ENCODE peak calls at places on chromosomes 11 and 22, in nine cellular contexts. One of them, this sample, is unnamed. For H3K36me3, the result is how much of the 10 kb centered on the place peaks cover.

GRCh38 chr11:118975771-118976709 is 4.5 kb downstream of the FOXR1 start:
- DNase-seq in mammary epithelial cell: no peak
- DNase-seq in IMR-90: no peak
- DNase-seq in CD8-positive, alpha-beta memory T cell: no peak
- DNase-seq in heart right ventricle: no peak
- DNase-seq in brain microvascular endothelial cell: no peak
- DNase-seq in MG63: peak
- DNase-seq in GM23248: peak
- DNase-seq in fibroblast of lung: peak
- DNase-seq in this sample: no peak

GRCh38 chr11:86062719-86063118 is 6.2 kb downstream of the PICALM start:
- DNase-seq in mammary epithelial cell: no peak
- DNase-seq in IMR-90: no peak
- DNase-seq in CD8-positive, alpha-beta memory T cell: no peak
- DNase-seq in heart right ventricle: no peak
- DNase-seq in brain microvascular endothelial cell: no peak
- DNase-seq in MG63: no peak
- DNase-seq in GM23248: peak
- DNase-seq in fibroblast of lung: peak
- DNase-seq in this sample: no peak

GRCh38 chr22:24697671-24698082 is 76.8 kb downstream of the PIWIL3 start:
- DNase-seq in mammary epithelial cell: no peak
- DNase-seq in IMR-90: no peak
- DNase-seq in CD8-positive, alpha-beta memory T cell: no peak
- DNase-seq in heart right ventricle: peak
- DNase-seq in brain microvascular endothelial cell: no peak
- DNase-seq in MG63: no peak
- DNase-seq in GM23248: no peak
- DNase-seq in fibroblast of lung: no peak
- DNase-seq in this sample: peak

GRCh38 chr11:10752486-10752885 is 1.4 kb downstream of the CTR9 start:
- DNase-seq in mammary epithelial cell: no peak
- DNase-seq in IMR-90: no peak
- DNase-seq in CD8-positive, alpha-beta memory T cell: no peak
- DNase-seq in heart right ventricle: no peak
- DNase-seq in brain microvascular endothelial cell: no peak
- DNase-seq in MG63: no peak
- DNase-seq in GM23248: no peak
- DNase-seq in fibroblast of lung: no peak
- DNase-seq in this sample: no peak

GRCh38 chr11:119229736-119230135 is 23.6 kb downstream of the CBL start:
- DNase-seq in mammary epithelial cell: no peak
- DNase-seq in IMR-90: no peak
- DNase-seq in CD8-positive, alpha-beta memory T cell: no peak
- DNase-seq in heart right ventricle: no peak
- DNase-seq in brain microvascular endothelial cell: no peak
- DNase-seq in MG63: no peak
- DNase-seq in GM23248: no peak
- DNase-seq in fibroblast of lung: no peak
- DNase-seq in this sample: no peak

GRCh38 chr11:23957309-23957708 is 539.5 kb upstream of the LUZP2 start:
- DNase-seq in mammary epithelial cell: no peak
- DNase-seq in IMR-90: peak
- DNase-seq in CD8-positive, alpha-beta memory T cell: no peak
- DNase-seq in heart right ventricle: no peak
- DNase-seq in brain microvascular endothelial cell: peak
- DNase-seq in MG63: no peak
- DNase-seq in GM23248: no peak
- DNase-seq in fibroblast of lung: no peak
- DNase-seq in this sample: no peak

GRCh38 chr11:19651654-19652053 is 61.0 kb upstream of the NAV2 start:
- DNase-seq in mammary epithelial cell: no peak
- DNase-seq in IMR-90: peak
- DNase-seq in CD8-positive, alpha-beta memory T cell: no peak
- DNase-seq in heart right ventricle: no peak
- DNase-seq in brain microvascular endothelial cell: no peak
- DNase-seq in MG63: no peak
- DNase-seq in GM23248: no peak
- DNase-seq in fibroblast of lung: no peak
- DNase-seq in this sample: no peak

GRCh38 chr11:27116684-27117083 is 76.1 kb downstream of the BBOX1 start:
- DNase-seq in mammary epithelial cell: no peak
- DNase-seq in IMR-90: no peak
- DNase-seq in CD8-positive, alpha-beta memory T cell: no peak
- DNase-seq in heart right ventricle: no peak
- DNase-seq in brain microvascular endothelial cell: peak
- DNase-seq in MG63: no peak
- DNase-seq in GM23248: peak
- DNase-seq in fibroblast of lung: peak
- DNase-seq in this sample: no peak

GRCh38 chr22:48494256-48494967 is 1333.3 kb downstream of the BRD1 start:
- DNase-seq in mammary epithelial cell: no peak
- DNase-seq in IMR-90: no peak
- DNase-seq in CD8-positive, alpha-beta memory T cell: no peak
- DNase-seq in heart right ventricle: no peak
- DNase-seq in brain microvascular endothelial cell: no peak
- DNase-seq in MG63: no peak
- DNase-seq in GM23248: peak
- DNase-seq in fibroblast of lung: no peak
- DNase-seq in this sample: peak

GRCh38 chr22:21866821-21867527 is 471 bp downstream of the MAPK1 start:
- DNase-seq in mammary epithelial cell: no peak
- DNase-seq in IMR-90: no peak
- DNase-seq in CD8-positive, alpha-beta memory T cell: peak
- DNase-seq in heart right ventricle: no peak
- DNase-seq in brain microvascular endothelial cell: peak
- DNase-seq in MG63: peak
- DNase-seq in GM23248: peak
- DNase-seq in fibroblast of lung: no peak
- DNase-seq in this sample: peak

GRCh38 chr11:69317401-69318092 is 23.6 kb downstream of the MYEOV start:
- DNase-seq in mammary epithelial cell: no peak
- DNase-seq in IMR-90: peak
- DNase-seq in CD8-positive, alpha-beta memory T cell: no peak
- DNase-seq in heart right ventricle: no peak
- DNase-seq in brain microvascular endothelial cell: peak
- DNase-seq in MG63: no peak
- DNase-seq in GM23248: peak
- DNase-seq in fibroblast of lung: peak
- DNase-seq in this sample: no peak

DNA sequence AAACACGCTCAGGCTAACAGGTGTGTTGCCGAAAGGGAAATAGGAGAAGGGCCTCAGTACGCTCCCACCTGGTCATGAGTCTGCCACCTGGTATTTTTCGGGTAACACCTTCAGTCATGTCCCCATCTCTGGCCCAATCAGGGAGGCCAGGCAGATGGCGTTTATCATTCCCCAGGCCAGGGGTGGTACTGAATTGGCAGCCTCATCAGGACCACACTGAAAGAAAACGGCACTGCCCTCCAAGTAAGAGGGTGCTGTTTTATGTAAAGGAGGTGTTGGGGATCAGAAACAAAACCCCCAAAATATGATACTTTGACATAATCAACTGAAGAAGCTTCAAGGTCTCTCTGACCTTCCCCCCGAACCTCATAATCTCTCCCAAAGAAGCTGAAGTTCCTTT is 58.9 kb downstream of the RCN1 start:
- DNase-seq in mammary epithelial cell: no peak
- DNase-seq in IMR-90: no peak
- DNase-seq in CD8-positive, alpha-beta memory T cell: no peak
- DNase-seq in heart right ventricle: no peak
- DNase-seq in brain microvascular endothelial cell: no peak
- DNase-seq in MG63: no peak
- DNase-seq in GM23248: no peak
- DNase-seq in fibroblast of lung: no peak
- DNase-seq in this sample: no peak
- H3K36me3 ChIP-seq in mammary epithelial cell: under half
- H3K36me3 ChIP-seq in IMR-90: under half
- H3K36me3 ChIP-seq in CD8-positive, alpha-beta memory T cell: under half
- H3K36me3 ChIP-seq in heart right ventricle: under half
- H3K36me3 ChIP-seq in brain microvascular endothelial cell: under half
- H3K36me3 ChIP-seq in MG63: under half
- H3K36me3 ChIP-seq in GM23248: under half
- H3K36me3 ChIP-seq in fibroblast of lung: under half
- H3K36me3 ChIP-seq in this sample: under half

DNA sequence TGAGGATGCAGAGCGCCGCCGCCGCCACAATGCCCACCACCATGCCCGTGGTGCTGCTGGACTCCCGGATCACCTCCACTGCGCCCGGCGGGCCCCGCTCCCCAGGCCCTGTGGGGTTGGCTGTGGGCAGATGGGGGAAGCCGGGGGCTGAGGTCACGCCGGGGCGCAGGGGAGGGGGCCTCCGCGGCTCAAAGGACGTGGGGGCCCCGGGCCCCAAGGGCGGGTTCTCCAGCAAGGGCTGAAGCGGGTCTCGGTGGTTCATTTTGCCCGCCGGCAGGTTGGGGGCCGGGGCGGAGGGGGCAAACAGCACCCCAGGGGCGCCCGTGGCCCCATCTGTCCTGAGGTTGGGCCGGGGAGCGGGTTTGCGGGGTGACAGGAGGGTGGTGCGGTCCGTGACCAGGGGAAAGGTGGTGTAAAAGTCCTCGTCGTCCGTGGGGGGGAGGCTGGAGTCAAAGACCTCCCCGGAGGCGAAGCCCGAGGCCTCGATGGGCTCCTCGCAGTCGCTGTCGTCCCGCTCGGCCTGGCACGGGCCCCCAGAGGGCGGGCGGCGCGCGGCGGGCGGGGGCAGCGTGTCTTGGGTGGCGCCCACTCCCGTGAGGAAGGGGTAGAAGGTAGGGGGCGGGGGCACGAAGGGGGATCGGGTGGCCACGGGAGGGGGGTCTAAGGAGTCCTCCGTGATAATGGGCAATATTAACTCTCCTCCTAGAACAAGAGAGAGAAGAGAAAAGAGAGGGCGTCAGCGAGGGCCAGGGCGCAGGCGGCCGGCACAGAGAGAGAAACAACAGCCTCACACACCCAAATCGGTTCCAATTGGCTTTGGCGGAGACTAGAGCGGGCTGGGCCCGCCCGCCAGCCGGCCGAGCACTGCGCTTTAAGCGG is 16.6 kb downstream of the SLC22A12 start:
- DNase-seq in mammary epithelial cell: no peak
- DNase-seq in IMR-90: peak
- DNase-seq in CD8-positive, alpha-beta memory T cell: no peak
- DNase-seq in heart right ventricle: peak
- DNase-seq in brain microvascular endothelial cell: no peak
- DNase-seq in MG63: peak
- DNase-seq in GM23248: peak
- DNase-seq in fibroblast of lung: peak
- DNase-seq in this sample: peak
- H3K4me3 ChIP-seq in mammary epithelial cell: no peak
- H3K4me3 ChIP-seq in IMR-90: no peak
- H3K4me3 ChIP-seq in CD8-positive, alpha-beta memory T cell: no peak
- H3K4me3 ChIP-seq in heart right ventricle: no peak
- H3K4me3 ChIP-seq in brain microvascular endothelial cell: no peak
- H3K4me3 ChIP-seq in MG63: no peak
- H3K4me3 ChIP-seq in GM23248: peak
- H3K4me3 ChIP-seq in fibroblast of lung: no peak
- H3K4me3 ChIP-seq in this sample: no peak

GRCh38 chr11:45871638-45872037 is 13.8 kb upstream of the MAPK8IP1 start:
- DNase-seq in mammary epithelial cell: no peak
- DNase-seq in IMR-90: no peak
- DNase-seq in CD8-positive, alpha-beta memory T cell: no peak
- DNase-seq in heart right ventricle: no peak
- DNase-seq in brain microvascular endothelial cell: no peak
- DNase-seq in MG63: no peak
- DNase-seq in GM23248: no peak
- DNase-seq in fibroblast of lung: no peak
- DNase-seq in this sample: no peak
- H3K36me3 ChIP-seq in mammary epithelial cell: under half
- H3K36me3 ChIP-seq in IMR-90: half or more
- H3K36me3 ChIP-seq in CD8-positive, alpha-beta memory T cell: half or more
- H3K36me3 ChIP-seq in heart right ventricle: half or more
- H3K36me3 ChIP-seq in brain microvascular endothelial cell: under half
- H3K36me3 ChIP-seq in MG63: under half
- H3K36me3 ChIP-seq in GM23248: under half
- H3K36me3 ChIP-seq in fibroblast of lung: under half
- H3K36me3 ChIP-seq in this sample: under half

GRCh38 chr22:45783690-45784089 is 112.1 kb downstream of the ATXN10 start:
- DNase-seq in mammary epithelial cell: no peak
- DNase-seq in IMR-90: no peak
- DNase-seq in CD8-positive, alpha-beta memory T cell: no peak
- DNase-seq in heart right ventricle: no peak
- DNase-seq in brain microvascular endothelial cell: no peak
- DNase-seq in MG63: no peak
- DNase-seq in GM23248: no peak
- DNase-seq in fibroblast of lung: no peak
- DNase-seq in this sample: no peak

GRCh38 chr22:45785458-45785857 is 113.8 kb downstream of the ATXN10 start:
- DNase-seq in mammary epithelial cell: peak
- DNase-seq in IMR-90: peak
- DNase-seq in CD8-positive, alpha-beta memory T cell: no peak
- DNase-seq in heart right ventricle: no peak
- DNase-seq in brain microvascular endothelial cell: no peak
- DNase-seq in MG63: peak
- DNase-seq in GM23248: peak
- DNase-seq in fibroblast of lung: peak
- DNase-seq in this sample: no peak

GRCh38 chr22:45781941-45782340 is 110.3 kb downstream of the ATXN10 start:
- DNase-seq in mammary epithelial cell: peak
- DNase-seq in IMR-90: peak
- DNase-seq in CD8-positive, alpha-beta memory T cell: no peak
- DNase-seq in heart right ventricle: no peak
- DNase-seq in brain microvascular endothelial cell: no peak
- DNase-seq in MG63: no peak
- DNase-seq in GM23248: peak
- DNase-seq in fibroblast of lung: peak
- DNase-seq in this sample: no peak

GRCh38 chr22:45783021-45783420 is 111.4 kb downstream of the ATXN10 start:
- DNase-seq in mammary epithelial cell: no peak
- DNase-seq in IMR-90: no peak
- DNase-seq in CD8-positive, alpha-beta memory T cell: no peak
- DNase-seq in heart right ventricle: no peak
- DNase-seq in brain microvascular endothelial cell: no peak
- DNase-seq in MG63: no peak
- DNase-seq in GM23248: no peak
- DNase-seq in fibroblast of lung: no peak
- DNase-seq in this sample: no peak

DNA sequence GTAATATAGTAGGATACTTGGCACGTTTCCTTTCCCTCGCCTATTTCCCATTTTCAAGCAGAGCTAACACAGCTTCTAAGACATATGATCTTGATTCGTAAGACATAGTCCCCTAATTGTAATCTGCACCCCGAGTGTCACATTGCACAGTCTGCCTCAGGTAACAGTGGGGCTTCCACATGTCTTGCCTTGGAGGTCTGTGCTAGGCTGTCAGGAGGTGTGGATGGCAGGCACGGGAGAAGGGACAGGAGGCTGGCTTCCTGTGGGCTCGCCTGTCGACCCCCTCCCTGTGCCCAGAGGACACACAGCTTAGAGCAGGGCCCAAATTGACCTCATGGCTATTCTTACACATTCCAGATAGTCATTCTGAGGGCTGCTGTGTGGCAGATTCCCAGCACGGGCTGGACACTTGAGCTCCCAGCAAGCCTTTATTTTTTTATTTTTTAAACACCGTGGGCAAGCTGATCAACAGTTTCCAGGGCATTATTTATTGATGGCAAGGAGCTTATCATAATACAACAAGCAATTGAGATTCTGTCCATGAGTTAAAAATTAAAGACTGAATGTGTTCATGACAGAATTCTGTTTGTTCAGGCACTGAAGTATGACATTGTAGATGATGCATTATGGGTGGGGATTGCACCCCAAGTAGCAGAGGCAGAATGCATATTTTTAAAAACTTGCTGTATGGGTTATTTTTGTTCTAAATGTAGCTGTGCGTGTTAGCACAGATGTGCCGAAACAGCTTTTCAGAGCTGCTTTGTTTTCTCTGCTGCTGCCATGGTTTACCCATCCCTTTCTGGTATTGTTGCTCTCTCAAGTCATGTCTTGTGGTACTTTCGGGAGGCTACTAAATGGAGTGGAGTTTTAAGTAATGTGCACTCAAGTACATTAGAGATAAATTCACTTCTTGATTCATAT is 113.0 kb downstream of the ATXN10 start:
- DNase-seq in mammary epithelial cell: no peak
- DNase-seq in IMR-90: no peak
- DNase-seq in CD8-positive, alpha-beta memory T cell: no peak
- DNase-seq in heart right ventricle: peak
- DNase-seq in brain microvascular endothelial cell: no peak
- DNase-seq in MG63: no peak
- DNase-seq in GM23248: no peak
- DNase-seq in fibroblast of lung: no peak
- DNase-seq in this sample: no peak
- H3K4me3 ChIP-seq in mammary epithelial cell: no peak
- H3K4me3 ChIP-seq in IMR-90: no peak
- H3K4me3 ChIP-seq in CD8-positive, alpha-beta memory T cell: no peak
- H3K4me3 ChIP-seq in heart right ventricle: no peak
- H3K4me3 ChIP-seq in brain microvascular endothelial cell: no peak
- H3K4me3 ChIP-seq in MG63: no peak
- H3K4me3 ChIP-seq in GM23248: no peak
- H3K4me3 ChIP-seq in fibroblast of lung: no peak
- H3K4me3 ChIP-seq in this sample: no peak